ENCODE peak calls at places on chromosomes 11 and 22, in seven cellular contexts. I, Q, J, F, O, B and T are unnamed samples. For H3K9me3, the result is how much of the 10 kb centered on the place peaks cover.

GRCh38 chr11:72838691-72839305 is 24.6 kb downstream of the ATG16L2 start:
- DNase-seq in I (no peak), Q (no peak), J (no peak), F (no peak), O (no peak), B (no peak), T (no peak)

GRCh38 chr11:104661901-104662300 is 236.4 kb downstream of the CASP12 start:
- DNase-seq in I (no peak), Q (no peak), J (no peak), F (no peak), O (no peak), B (no peak), T (no peak)

GRCh38 chr11:122584670-122585069 is 70.9 kb upstream of the UBASH3B start:
- DNase-seq in I (no peak), Q (no peak), J (no peak), F (no peak), O (no peak), B (no peak), T (no peak)

GRCh38 chr22:23155831-23156230 is 10.6 kb downstream of the RAB36 start:
- DNase-seq in I (no peak), Q (no peak), J (no peak), F (no peak), O (peak), B (no peak), T (no peak)

GRCh38 chr11:102495161-102496042 is 35.1 kb downstream of the MMP7 start:
- DNase-seq in I (peak), Q (no peak), J (no peak), F (peak), O (no peak), B (no peak), T (no peak)

GRCh38 chr11:69048718-69049489 is at the start of gene TPCN2:
- DNase-seq in I (peak), Q (peak), J (peak), F (peak), O (peak), B (peak), T (peak)

GRCh38 chr22:50178471-50178864 is 7.2 kb upstream of the TRABD start:
- DNase-seq in I (no peak), Q (peak), J (no peak), F (no peak), O (peak), B (no peak), T (no peak)

GRCh38 chr11:65040520-65041205 is 347 bp upstream of the SAC3D1 start:
- DNase-seq in I (peak), Q (peak), J (peak), F (peak), O (peak), B (peak), T (peak)

GRCh38 chr22:48257690-48258065 is 1495.2 kb downstream of the TBC1D22A start:
- DNase-seq in I (no peak), Q (no peak), J (no peak), F (no peak), O (no peak), B (no peak), T (no peak)

GRCh38 chr22:28581020-28581419 is 98.6 kb downstream of the TTC28 start:
- DNase-seq in I (no peak), Q (no peak), J (no peak), F (no peak), O (no peak), B (no peak), T (no peak)

GRCh38 chr11:121241300-121242176 is 51.0 kb upstream of the SC5D start:
- DNase-seq in I (no peak), Q (peak), J (no peak), F (no peak), O (no peak), B (no peak), T (no peak)

GRCh38 chr11:68844376-68844775 is 2.7 kb upstream of the CPT1A start:
- DNase-seq in I (no peak), Q (no peak), J (no peak), F (no peak), O (no peak), B (no peak), T (no peak)

GRCh38 chr11:77512092-77512491 is 38.2 kb upstream of the PAK1 start:
- DNase-seq in I (no peak), Q (no peak), J (no peak), F (no peak), O (no peak), B (no peak), T (no peak)

GRCh38 chr22:45688606-45689080 is 17.0 kb downstream of the ATXN10 start:
- DNase-seq in I (no peak), Q (no peak), J (no peak), F (no peak), O (no peak), B (no peak), T (no peak)

GRCh38 chr11:72842644-72843330 is 28.6 kb downstream of the ATG16L2 start:
- DNase-seq in I (no peak), Q (no peak), J (no peak), F (no peak), O (no peak), B (no peak), T (no peak)

GRCh38 chr11:11244470-11245080 is 108.5 kb downstream of the CSNK2A3 start:
- DNase-seq in I (no peak), Q (no peak), J (no peak), F (no peak), O (no peak), B (no peak), T (no peak)

GRCh38 chr11:78221396-78222315 is 32.9 kb downstream of the USP35 start:
- DNase-seq in I (no peak), Q (no peak), J (no peak), F (no peak), O (no peak), B (no peak), T (no peak)

GRCh38 chr11:4032097-4032496 is 62.5 kb upstream of the RRM1 start:
- DNase-seq in I (no peak), Q (no peak), J (no peak), F (no peak), O (no peak), B (no peak), T (no peak)

GRCh38 chr11:15258433-15259350 is 144.0 kb downstream of the INSC start:
- DNase-seq in I (no peak), Q (no peak), J (no peak), F (peak), O (no peak), B (no peak), T (no peak)

GRCh38 chr11:64230209-64230984 is at the start of gene DNAJC4:
- DNase-seq in I (peak), Q (peak), J (peak), F (peak), O (peak), B (peak), T (peak)

GRCh38 chr22:39738746-39739145 is 154.8 kb downstream of the ENTHD1 start:
- DNase-seq in I (no peak), Q (no peak), J (no peak), F (no peak), O (no peak), B (no peak), T (no peak)

GRCh38 chr11:80155412-80156017 is 714.7 kb upstream of the TENM4 start:
- DNase-seq in I (peak), Q (no peak), J (no peak), F (peak), O (no peak), B (no peak), T (no peak)

GRCh38 chr22:29344137-29344536 is 28.6 kb upstream of the RASL10A start:
- DNase-seq in I (no peak), Q (no peak), J (peak), F (no peak), O (peak), B (no peak), T (peak)

GRCh38 chr22:42887114-42887513 is 30.0 kb upstream of the ARFGAP3 start:
- DNase-seq in I (no peak), Q (no peak), J (no peak), F (no peak), O (no peak), B (no peak), T (no peak)

GRCh38 chr11:62504158-62504973 is 42.2 kb downstream of the AHNAK start:
- DNase-seq in I (peak), Q (no peak), J (no peak), F (no peak), O (no peak), B (no peak), T (peak)

GRCh38 chr11:115990004-115990447 is 485.8 kb upstream of the CADM1 start:
- DNase-seq in I (no peak), Q (no peak), J (no peak), F (peak), O (no peak), B (no peak), T (peak)

GRCh38 chr11:121244861-121245260 is 47.7 kb upstream of the SC5D start:
- DNase-seq in I (no peak), Q (no peak), J (no peak), F (no peak), O (no peak), B (no peak), T (no peak)

GRCh38 chr11:16873289-16873688 is 134.8 kb downstream of the C11orf58 start:
- DNase-seq in I (no peak), Q (no peak), J (no peak), F (no peak), O (no peak), B (no peak), T (no peak)

GRCh38 chr11:12196335-12196734 is 85.9 kb downstream of the MICAL2 start:
- DNase-seq in I (no peak), Q (no peak), J (no peak), F (no peak), O (no peak), B (no peak), T (no peak)

GRCh38 chr22:36318442-36318841 is 65.5 kb downstream of the APOL1 start:
- DNase-seq in I (no peak), Q (no peak), J (no peak), F (no peak), O (no peak), B (no peak), T (no peak)

GRCh38 chr11:46640034-46640788 is 22.9 kb downstream of the ATG13 start:
- DNase-seq in I (no peak), Q (no peak), J (no peak), F (no peak), O (no peak), B (no peak), T (no peak)

GRCh38 chr22:42986115-42986514 is 28.8 kb downstream of the PACSIN2 start:
- DNase-seq in I (no peak), Q (no peak), J (no peak), F (no peak), O (no peak), B (no peak), T (no peak)

DNA sequence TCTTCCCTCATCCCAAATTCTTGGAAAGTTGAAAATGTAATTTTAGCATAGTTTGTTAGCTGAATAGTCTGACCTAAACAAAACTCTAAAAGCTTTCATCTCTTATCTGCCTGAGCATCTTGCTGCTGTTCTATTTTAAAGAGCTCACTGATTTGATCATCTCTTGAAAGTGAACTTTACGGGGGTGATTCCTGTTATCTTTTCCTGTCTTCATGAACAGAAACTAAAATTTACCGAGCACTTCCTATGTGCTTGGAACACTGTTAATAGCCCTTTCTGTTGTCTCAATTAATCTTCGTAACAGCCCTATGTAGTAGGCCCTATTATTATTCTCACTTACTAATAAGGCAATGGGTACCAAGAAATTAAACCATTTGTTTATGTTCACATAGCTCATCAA is 12.3 kb downstream of the AMOTL1 start:
- DNase-seq in I (no peak), Q (no peak), J (no peak), F (no peak), O (no peak), B (no peak), T (no peak)
- H3K27ac ChIP-seq in I (no peak), Q (peak), J (no peak), F (no peak), O (no peak), B (no peak), T (no peak)

DNA sequence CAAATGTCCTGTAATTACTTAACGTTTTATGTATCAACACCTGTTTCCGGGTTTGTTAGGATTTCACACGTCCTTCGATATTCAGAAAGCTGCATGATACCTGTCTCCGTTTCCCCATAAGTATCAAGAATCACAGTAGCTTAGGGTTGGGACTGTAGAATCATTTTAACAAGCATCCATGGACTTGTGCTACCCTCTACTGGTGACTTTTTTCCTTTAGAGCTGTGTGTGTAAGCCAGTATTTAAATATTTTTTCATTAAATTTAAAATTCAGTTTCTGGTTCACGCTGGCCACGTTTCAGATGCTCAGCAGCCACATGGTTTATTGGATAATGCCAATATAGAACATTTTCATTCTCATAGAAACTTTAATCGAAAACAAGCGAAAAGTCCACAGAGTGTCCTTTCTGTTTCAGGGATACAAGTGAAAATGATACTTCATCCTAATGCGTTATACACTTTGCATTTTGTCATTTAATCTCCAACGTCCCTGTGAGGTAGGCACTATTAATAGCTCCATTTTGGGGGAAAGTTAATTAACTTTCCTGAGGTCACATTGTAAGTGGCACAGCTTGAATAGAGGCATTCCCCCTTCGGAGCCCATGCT is 61.5 kb upstream of the SLC25A18 start:
- DNase-seq in I (peak), Q (no peak), J (no peak), F (peak), O (no peak), B (no peak), T (no peak)
- H3K4me3 ChIP-seq in I (no peak), Q (no peak), J (no peak), F (peak), O (no peak), B (no peak), T (no peak)

DNA sequence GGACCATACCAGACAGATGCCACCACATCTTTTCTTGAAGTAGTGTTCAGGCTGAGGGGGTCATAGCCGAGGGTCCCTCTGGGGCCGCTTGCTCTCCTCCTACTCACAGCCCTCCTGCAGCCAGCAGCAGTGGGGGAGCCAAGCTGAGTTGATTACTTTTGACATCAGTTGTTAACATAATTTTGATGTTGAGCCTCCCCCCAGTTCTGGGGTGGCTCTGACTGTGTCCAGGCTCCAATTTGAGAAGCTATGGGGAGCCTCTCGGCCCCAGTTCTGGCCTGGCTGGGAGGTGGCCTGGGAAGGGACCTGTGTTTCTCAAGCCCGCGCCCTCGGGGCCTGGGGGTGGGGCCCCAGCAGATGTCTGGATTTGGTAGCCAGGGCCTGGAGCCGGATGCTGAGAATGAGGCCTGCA is 48.0 kb downstream of the KCNQ1OT1 start:
- DNase-seq in I (no peak), Q (peak), J (no peak), F (no peak), O (no peak), B (no peak), T (peak)
- H3K9me3 ChIP-seq in I (under half), Q (half or more), J (half or more), F (under half), O (under half), B (under half), T (under half)

GRCh38 chr22:27314276-27314807 is 487.2 kb downstream of the MN1 start:
- DNase-seq in I (no peak), Q (no peak), J (no peak), F (no peak), O (no peak), B (no peak), T (no peak)

GRCh38 chr22:27315833-27316232 is 485.7 kb downstream of the MN1 start:
- DNase-seq in I (no peak), Q (no peak), J (no peak), F (no peak), O (no peak), B (no peak), T (no peak)

GRCh38 chr22:27318516-27318915 is 483.0 kb downstream of the MN1 start:
- DNase-seq in I (no peak), Q (no peak), J (no peak), F (peak), O (no peak), B (no peak), T (no peak)

GRCh38 chr22:27317156-27317555 is 484.4 kb downstream of the MN1 start:
- DNase-seq in I (no peak), Q (no peak), J (no peak), F (no peak), O (no peak), B (no peak), T (no peak)

DNA sequence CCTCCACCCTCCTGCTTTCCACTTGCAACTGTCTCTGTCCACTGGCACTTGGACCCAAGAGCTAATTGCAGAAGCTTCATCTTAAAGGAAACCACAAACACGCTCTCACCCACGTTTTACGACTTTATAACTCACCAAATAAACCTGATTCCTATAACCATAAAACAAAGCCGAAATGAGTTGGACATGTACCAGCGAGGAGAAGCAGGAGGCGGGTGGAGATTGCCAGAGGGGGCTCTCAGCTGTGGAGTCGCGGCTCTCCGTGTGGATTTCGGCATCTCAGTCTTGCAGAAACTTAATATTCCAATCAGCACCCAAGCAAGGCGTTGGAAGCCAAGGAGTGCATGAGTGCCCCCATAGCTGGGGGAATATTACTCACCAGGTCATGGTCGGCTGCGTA is 483.6 kb downstream of the MN1 start:
- DNase-seq in I (no peak), Q (no peak), J (no peak), F (no peak), O (no peak), B (no peak), T (no peak)
- H3K27ac ChIP-seq in I (no peak), Q (no peak), J (no peak), F (peak), O (no peak), B (no peak), T (no peak)

DNA sequence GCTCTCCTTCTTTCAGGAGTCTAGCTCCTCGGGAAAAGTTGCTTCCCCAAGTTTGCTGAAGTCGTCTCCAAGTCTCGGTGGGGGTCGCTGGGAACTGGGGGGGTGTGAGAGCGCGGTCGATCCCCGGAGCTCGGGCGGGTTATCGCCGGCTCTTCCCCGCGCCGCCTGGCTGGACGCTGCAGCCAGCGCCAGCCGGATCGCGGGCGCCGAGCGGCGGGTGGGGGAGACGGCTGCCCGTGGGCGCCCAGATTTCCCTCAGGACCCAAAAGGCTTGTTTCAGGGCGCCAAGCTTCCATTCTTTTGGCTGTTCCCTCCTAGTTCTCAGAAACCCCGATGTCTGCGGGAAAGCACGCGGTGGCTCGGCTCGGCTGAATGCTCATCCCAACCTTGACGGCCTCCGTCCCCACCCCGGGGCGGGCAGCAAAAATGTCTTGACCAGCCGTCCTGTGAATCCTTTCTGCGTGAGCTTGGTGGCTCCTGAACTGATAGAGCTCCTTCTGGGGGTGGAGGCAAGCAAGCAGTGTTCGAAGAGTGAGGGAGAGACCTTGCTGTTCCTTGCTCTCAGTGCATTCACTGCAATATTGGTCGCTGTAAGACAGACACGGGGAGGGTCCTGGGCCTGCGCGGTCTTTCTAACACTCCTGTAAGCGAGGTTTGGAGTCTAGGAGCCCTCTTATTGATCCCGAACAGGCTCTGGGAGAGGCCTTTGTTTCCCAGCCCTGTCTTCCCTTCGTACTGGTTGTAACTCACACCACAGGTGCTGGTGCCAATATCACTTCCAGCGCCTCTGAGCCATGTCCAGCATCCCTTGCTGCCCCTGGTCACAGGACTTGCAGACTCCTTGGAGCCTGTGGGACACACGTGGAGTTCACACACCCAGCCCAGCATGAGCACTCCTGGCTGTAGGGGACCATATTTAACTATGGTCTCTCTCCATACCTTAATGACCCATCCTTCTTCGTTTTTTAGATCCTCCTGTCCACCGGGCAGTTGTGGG is 1.8 kb downstream of the ZBTB16 start:
- DNase-seq in I (peak), Q (no peak), J (no peak), F (no peak), O (peak), B (no peak), T (peak)
- H3K4me3 ChIP-seq in I (peak), Q (peak), J (peak), F (no peak), O (peak), B (peak), T (peak)

DNA sequence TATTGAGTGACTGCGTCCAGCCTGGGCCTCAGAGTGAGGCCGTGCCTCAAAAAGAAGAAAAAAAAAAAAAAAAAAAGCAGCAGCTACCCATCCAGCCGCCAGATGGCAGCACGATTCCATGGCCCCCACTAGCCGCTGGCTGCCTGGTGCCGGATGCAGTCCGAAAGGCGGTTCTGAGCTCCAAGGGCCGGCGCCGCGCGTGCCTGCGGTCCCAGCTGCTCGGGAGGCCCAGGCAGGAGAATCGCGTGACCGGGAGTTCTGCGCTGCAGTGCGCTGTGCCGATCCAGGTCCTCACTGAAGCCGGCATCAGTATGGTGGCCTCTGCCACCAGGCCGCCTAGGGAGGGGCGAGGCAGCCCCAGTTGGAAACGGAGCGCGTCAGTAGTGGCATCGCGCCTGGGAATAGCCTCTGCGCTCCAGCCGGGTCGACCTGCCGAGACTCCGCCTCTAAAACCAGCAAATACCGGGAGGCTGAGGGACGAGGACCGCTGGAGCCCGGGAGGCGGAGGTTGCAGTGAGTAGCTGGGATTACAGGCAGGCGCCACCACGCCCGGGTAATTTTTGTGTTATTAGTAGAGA is 19.3 kb downstream of the SCARF2 start:
- DNase-seq in I (peak), Q (peak), J (no peak), F (peak), O (peak), B (peak), T (peak)
- H3K9me3 ChIP-seq in I (under half), Q (under half), J (under half), F (under half), O (under half), B (under half), T (under half)